ENCODE peak calls at places on chromosome 19, in seven cellular contexts. One of them, this sample, is unnamed.

GRCh38 chr19:17555929-17556813 is 722 bp downstream of the COLGALT1 start:
- DNase-seq in MG63: peak; percentile 88
- DNase-seq in OCI-LY7: peak; percentile 67
- DNase-seq in adipocyte: peak; percentile 63
- DNase-seq in neural progenitor cell: peak; percentile 55
- DNase-seq in GM06990: peak; percentile 60
- DNase-seq in psoas muscle: peak; percentile 80
- DNase-seq in this sample: peak; percentile 84

GRCh38 chr19:10390652-10391286 is 10.4 kb upstream of the TYK2 start:
- DNase-seq in adipocyte: peak; percentile 83
- DNase-seq in MG63: peak; percentile 64
- DNase-seq in psoas muscle: peak; percentile 72
- DNase-seq in GM06990: no peak
- DNase-seq in neural progenitor cell: peak; percentile 81
- DNase-seq in OCI-LY7: peak; percentile 79
- DNase-seq in this sample: peak; percentile 93

GRCh38 chr19:55601127-55601526 is 1.0 kb downstream of the ZNF524 start:
- DNase-seq in MG63: no peak
- DNase-seq in adipocyte: no peak
- DNase-seq in neural progenitor cell: no peak
- DNase-seq in psoas muscle: no peak
- DNase-seq in OCI-LY7: no peak
- DNase-seq in GM06990: no peak
- DNase-seq in this sample: no peak

GRCh38 chr19:5826531-5827341 is 12.8 kb downstream of the FUT6 start:
- DNase-seq in GM06990: peak; percentile 47
- DNase-seq in adipocyte: peak; percentile 29
- DNase-seq in OCI-LY7: peak; percentile 94
- DNase-seq in MG63: peak; percentile 57
- DNase-seq in neural progenitor cell: peak; percentile 82
- DNase-seq in psoas muscle: no peak
- DNase-seq in this sample: peak; percentile 88

GRCh38 chr19:1453525-1454371 is 3.8 kb downstream of the APC2 start:
- DNase-seq in adipocyte: no peak
- DNase-seq in GM06990: no peak
- DNase-seq in neural progenitor cell: peak; percentile 53
- DNase-seq in OCI-LY7: no peak
- DNase-seq in psoas muscle: peak; percentile 61
- DNase-seq in MG63: peak; percentile 81
- DNase-seq in this sample: peak; percentile 80

GRCh38 chr19:11663162-11663561 is 65.9 kb downstream of the ZNF627 start:
- DNase-seq in neural progenitor cell: no peak
- DNase-seq in OCI-LY7: no peak
- DNase-seq in MG63: no peak
- DNase-seq in psoas muscle: no peak
- DNase-seq in GM06990: no peak
- DNase-seq in adipocyte: no peak
- DNase-seq in this sample: no peak

GRCh38 chr19:6677924-6678689 is 8.1 kb upstream of the TNFSF14 start:
- DNase-seq in neural progenitor cell: peak; percentile 67
- DNase-seq in MG63: no peak
- DNase-seq in GM06990: peak; percentile 83
- DNase-seq in adipocyte: no peak
- DNase-seq in psoas muscle: no peak
- DNase-seq in OCI-LY7: no peak
- DNase-seq in this sample: peak; percentile 95

GRCh38 chr19:13884726-13885591 is 8.0 kb downstream of the NANOS3 start:
- DNase-seq in MG63: no peak
- DNase-seq in adipocyte: no peak
- DNase-seq in neural progenitor cell: no peak
- DNase-seq in psoas muscle: no peak
- DNase-seq in GM06990: no peak
- DNase-seq in OCI-LY7: no peak
- DNase-seq in this sample: peak; percentile 38

GRCh38 chr19:30778961-30779690 is 406.9 kb downstream of the ZNF536 start:
- DNase-seq in adipocyte: no peak
- DNase-seq in GM06990: no peak
- DNase-seq in psoas muscle: no peak
- DNase-seq in neural progenitor cell: no peak
- DNase-seq in MG63: no peak
- DNase-seq in OCI-LY7: no peak
- DNase-seq in this sample: no peak

GRCh38 chr19:20038358-20039202 is 725 bp downstream of the ZNF682 start:
- DNase-seq in MG63: no peak
- DNase-seq in neural progenitor cell: no peak
- DNase-seq in adipocyte: no peak
- DNase-seq in OCI-LY7: peak; percentile 14
- DNase-seq in GM06990: no peak
- DNase-seq in psoas muscle: no peak
- DNase-seq in this sample: no peak

GRCh38 chr19:13843104-13843921 is 33.6 kb upstream of the NANOS3 start:
- DNase-seq in GM06990: no peak
- DNase-seq in psoas muscle: peak; percentile 69
- DNase-seq in neural progenitor cell: peak; percentile 52
- DNase-seq in adipocyte: peak; percentile 79
- DNase-seq in MG63: peak; percentile 94
- DNase-seq in OCI-LY7: no peak
- DNase-seq in this sample: peak; percentile 83

GRCh38 chr19:58007285-58007684 is 4.7 kb upstream of the ZNF606 start:
- DNase-seq in adipocyte: no peak
- DNase-seq in OCI-LY7: peak; percentile 22
- DNase-seq in MG63: no peak
- DNase-seq in GM06990: no peak
- DNase-seq in psoas muscle: no peak
- DNase-seq in neural progenitor cell: no peak
- DNase-seq in this sample: no peak

GRCh38 chr19:45099465-45100201 is 6.7 kb downstream of the PPP1R37 start:
- DNase-seq in adipocyte: no peak
- DNase-seq in neural progenitor cell: peak; percentile 73
- DNase-seq in MG63: no peak
- DNase-seq in OCI-LY7: no peak
- DNase-seq in GM06990: no peak
- DNase-seq in psoas muscle: peak; percentile 70
- DNase-seq in this sample: peak; percentile 71

GRCh38 chr19:48271531-48272151 is 1.8 kb downstream of the ZNF114 start:
- DNase-seq in adipocyte: peak; percentile 55
- DNase-seq in GM06990: peak; percentile 77
- DNase-seq in OCI-LY7: peak; percentile 31
- DNase-seq in neural progenitor cell: peak; percentile 76
- DNase-seq in psoas muscle: no peak
- DNase-seq in MG63: peak; percentile 42
- DNase-seq in this sample: peak; percentile 88

GRCh38 chr19:14440049-14440448 is 6.9 kb downstream of the PKN1 start:
- DNase-seq in neural progenitor cell: no peak
- DNase-seq in OCI-LY7: peak; percentile 88
- DNase-seq in GM06990: peak; percentile 79
- DNase-seq in adipocyte: no peak
- DNase-seq in MG63: no peak
- DNase-seq in psoas muscle: peak; percentile 83
- DNase-seq in this sample: no peak

GRCh38 chr19:10501971-10502523 is 1.1 kb downstream of the KEAP1 start:
- DNase-seq in OCI-LY7: peak; percentile 59
- DNase-seq in psoas muscle: peak; percentile 94
- DNase-seq in adipocyte: peak; percentile 82
- DNase-seq in GM06990: peak; percentile 74
- DNase-seq in neural progenitor cell: peak; percentile 54
- DNase-seq in MG63: peak; percentile 91
- DNase-seq in this sample: peak; percentile 86

GRCh38 chr19:17391371-17392151 is 2.4 kb downstream of the CCDC194 start:
- DNase-seq in psoas muscle: no peak
- DNase-seq in adipocyte: no peak
- DNase-seq in MG63: no peak
- DNase-seq in OCI-LY7: no peak
- DNase-seq in GM06990: no peak
- DNase-seq in neural progenitor cell: peak; percentile 31
- DNase-seq in this sample: peak; percentile 78

GRCh38 chr19:13398780-13399726 is 107.2 kb downstream of the CACNA1A start:
- DNase-seq in neural progenitor cell: no peak
- DNase-seq in MG63: peak; percentile 97
- DNase-seq in adipocyte: peak; percentile 79
- DNase-seq in GM06990: no peak
- DNase-seq in psoas muscle: no peak
- DNase-seq in OCI-LY7: no peak
- DNase-seq in this sample: no peak

GRCh38 chr19:58170860-58171259 is 12.0 kb upstream of the ZNF274 start:
- DNase-seq in GM06990: no peak
- DNase-seq in OCI-LY7: no peak
- DNase-seq in MG63: peak; percentile 40
- DNase-seq in neural progenitor cell: no peak
- DNase-seq in psoas muscle: no peak
- DNase-seq in adipocyte: no peak
- DNase-seq in this sample: no peak

GRCh38 chr19:29665826-29666633 is 769 bp downstream of the PLEKHF1 start:
- DNase-seq in adipocyte: peak; percentile 63
- DNase-seq in psoas muscle: peak; percentile 89
- DNase-seq in OCI-LY7: no peak
- DNase-seq in GM06990: no peak
- DNase-seq in MG63: peak; percentile 80
- DNase-seq in neural progenitor cell: peak; percentile 62
- DNase-seq in this sample: peak; percentile 87

GRCh38 chr19:15197275-15198005 is 3.4 kb downstream of the NOTCH3 start:
- DNase-seq in psoas muscle: no peak
- DNase-seq in MG63: no peak
- DNase-seq in neural progenitor cell: no peak
- DNase-seq in OCI-LY7: peak; percentile 60
- DNase-seq in adipocyte: no peak
- DNase-seq in GM06990: no peak
- DNase-seq in this sample: peak; percentile 42

GRCh38 chr19:36417752-36418286 is 625 bp downstream of the ZFP82 start:
- DNase-seq in adipocyte: no peak
- DNase-seq in psoas muscle: no peak
- DNase-seq in neural progenitor cell: peak; percentile 63
- DNase-seq in MG63: no peak
- DNase-seq in OCI-LY7: peak; percentile 40
- DNase-seq in GM06990: no peak
- DNase-seq in this sample: no peak

GRCh38 chr19:8393871-8394250 is 3.7 kb downstream of the RAB11B start:
- DNase-seq in psoas muscle: peak; percentile 58
- DNase-seq in GM06990: no peak
- DNase-seq in adipocyte: no peak
- DNase-seq in MG63: no peak
- DNase-seq in OCI-LY7: no peak
- DNase-seq in neural progenitor cell: no peak
- DNase-seq in this sample: no peak

GRCh38 chr19:1312732-1313694 is 27.3 kb downstream of the EFNA2 start:
- DNase-seq in psoas muscle: no peak
- DNase-seq in GM06990: peak; percentile 1
- DNase-seq in adipocyte: peak; percentile 63
- DNase-seq in MG63: peak; percentile 61
- DNase-seq in neural progenitor cell: peak; percentile 48
- DNase-seq in OCI-LY7: no peak
- DNase-seq in this sample: peak; percentile 85

DNA sequence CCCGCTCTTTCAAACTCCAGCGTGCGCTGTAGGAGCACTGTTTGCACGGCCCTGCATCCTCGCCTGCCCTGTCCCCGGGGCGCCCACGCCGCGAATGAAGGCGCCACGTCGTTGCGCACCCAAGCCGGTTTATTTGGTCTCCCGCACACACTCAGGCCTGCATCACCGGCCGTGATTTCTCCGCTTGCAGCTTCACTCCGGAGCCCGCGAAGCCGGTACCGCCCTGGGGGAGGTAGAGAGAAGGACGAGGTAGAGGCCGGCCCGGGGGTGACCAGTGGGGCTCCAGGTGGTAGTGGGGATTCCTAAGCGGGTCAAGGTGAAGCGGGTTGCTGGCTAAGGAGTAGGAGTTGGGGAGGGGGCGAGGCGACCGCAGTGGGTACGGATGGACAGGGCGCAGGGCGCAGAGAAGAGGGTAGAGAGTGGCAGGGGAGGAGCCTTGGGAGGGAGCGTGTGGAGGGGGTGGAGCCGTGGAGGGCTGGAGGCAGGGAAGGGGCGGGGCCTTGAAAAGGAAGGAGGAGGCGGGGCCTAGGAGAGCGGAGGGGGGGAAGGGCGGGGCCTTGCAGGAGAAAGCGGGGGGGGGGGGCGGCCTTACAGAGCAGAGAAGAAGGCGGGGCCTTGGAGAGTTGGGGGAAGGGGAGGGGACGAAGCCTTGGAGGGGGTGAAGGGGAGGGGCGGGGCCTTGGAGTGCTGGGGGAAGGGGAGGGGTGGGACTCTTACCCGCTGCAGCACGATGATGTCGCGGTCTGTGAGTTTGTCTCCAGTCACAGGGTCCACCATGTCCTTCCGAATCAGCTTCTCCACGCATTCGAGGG is 24.6 kb downstream of the NOSIP start:
- DNase-seq in MG63: peak; percentile 30
- DNase-seq in OCI-LY7: peak; percentile 71
- DNase-seq in psoas muscle: peak; percentile 85
- DNase-seq in GM06990: no peak
- DNase-seq in adipocyte: peak; percentile 72
- DNase-seq in neural progenitor cell: peak; percentile 97
- DNase-seq in this sample: peak; percentile 99
- H3K36me3 ChIP-seq in MG63: peaks cover 59% of the 10 kb centered on the region
- H3K36me3 ChIP-seq in OCI-LY7: peaks cover 38% of the 10 kb centered on the region
- H3K36me3 ChIP-seq in psoas muscle: peaks cover 67% of the 10 kb centered on the region
- H3K36me3 ChIP-seq in GM06990: peaks cover 28% of the 10 kb centered on the region
- H3K36me3 ChIP-seq in adipocyte: peaks cover 58% of the 10 kb centered on the region
- H3K36me3 ChIP-seq in neural progenitor cell: no peaks in the 10 kb centered on the region
- H3K36me3 ChIP-seq in this sample: peaks cover 9% of the 10 kb centered on the region

DNA sequence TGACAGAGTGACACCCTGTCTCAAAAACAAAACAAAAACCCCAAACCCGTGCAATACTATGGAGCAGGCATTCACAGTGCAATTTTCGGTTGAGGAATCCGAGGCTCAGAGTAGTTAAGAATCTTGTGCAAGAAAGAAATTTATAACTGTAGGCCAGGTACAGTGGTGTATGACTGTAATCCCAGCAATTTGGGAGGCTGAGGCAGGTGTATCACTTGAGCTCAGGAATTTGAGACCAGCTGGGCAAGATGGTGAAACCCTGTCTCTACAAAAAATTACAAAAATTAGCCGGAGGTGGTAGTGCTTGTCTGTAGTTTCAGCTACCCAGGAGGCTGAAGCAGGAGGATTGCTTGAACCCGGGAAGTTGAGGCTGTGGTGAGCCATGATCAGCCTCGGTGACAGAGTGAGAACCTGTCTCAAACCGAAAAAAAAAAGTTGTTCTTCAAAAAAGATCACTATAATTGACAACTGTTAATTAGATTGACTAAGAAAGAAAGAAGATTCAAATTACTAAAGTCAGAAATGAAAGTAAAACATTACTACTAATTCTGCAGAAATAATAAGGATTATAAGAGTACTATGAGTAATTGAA is 12.9 kb downstream of the CEACAM1 start:
- DNase-seq in neural progenitor cell: no peak
- DNase-seq in psoas muscle: no peak
- DNase-seq in GM06990: no peak
- DNase-seq in adipocyte: no peak
- DNase-seq in OCI-LY7: no peak
- DNase-seq in MG63: no peak
- DNase-seq in this sample: no peak
- H3K36me3 ChIP-seq in neural progenitor cell: no peaks in the 10 kb centered on the region
- H3K36me3 ChIP-seq in psoas muscle: no peaks in the 10 kb centered on the region
- H3K36me3 ChIP-seq in GM06990: no peaks in the 10 kb centered on the region
- H3K36me3 ChIP-seq in adipocyte: no peaks in the 10 kb centered on the region
- H3K36me3 ChIP-seq in OCI-LY7: no peaks in the 10 kb centered on the region
- H3K36me3 ChIP-seq in MG63: no peaks in the 10 kb centered on the region
- H3K36me3 ChIP-seq in this sample: no peaks in the 10 kb centered on the region

GRCh38 chr19:46728208-46728607 is 11.3 kb upstream of the PRKD2 start:
- DNase-seq in neural progenitor cell: no peak
- DNase-seq in adipocyte: no peak
- DNase-seq in MG63: no peak
- DNase-seq in psoas muscle: peak; percentile 56
- DNase-seq in OCI-LY7: no peak
- DNase-seq in GM06990: no peak
- DNase-seq in this sample: no peak
- H3K36me3 ChIP-seq in neural progenitor cell: no peaks in the 10 kb centered on the region
- H3K36me3 ChIP-seq in adipocyte: peaks cover 86% of the 10 kb centered on the region
- H3K36me3 ChIP-seq in MG63: peaks cover 91% of the 10 kb centered on the region
- H3K36me3 ChIP-seq in psoas muscle: peaks cover 100% of the 10 kb centered on the region
- H3K36me3 ChIP-seq in OCI-LY7: peaks cover 97% of the 10 kb centered on the region
- H3K36me3 ChIP-seq in GM06990: peaks cover 73% of the 10 kb centered on the region
- H3K36me3 ChIP-seq in this sample: peaks cover 65% of the 10 kb centered on the region

GRCh38 chr19:38890686-38891085 is 8.7 kb downstream of the SIRT2 start:
- DNase-seq in GM06990: no peak
- DNase-seq in MG63: no peak
- DNase-seq in adipocyte: no peak
- DNase-seq in OCI-LY7: no peak
- DNase-seq in neural progenitor cell: no peak
- DNase-seq in psoas muscle: peak; percentile 86
- DNase-seq in this sample: no peak
- H3K36me3 ChIP-seq in GM06990: no peaks in the 10 kb centered on the region
- H3K36me3 ChIP-seq in MG63: peaks cover 19% of the 10 kb centered on the region
- H3K36me3 ChIP-seq in adipocyte: peaks cover 31% of the 10 kb centered on the region
- H3K36me3 ChIP-seq in OCI-LY7: peaks cover 4% of the 10 kb centered on the region
- H3K36me3 ChIP-seq in neural progenitor cell: no peaks in the 10 kb centered on the region
- H3K36me3 ChIP-seq in psoas muscle: peaks cover 65% of the 10 kb centered on the region
- H3K36me3 ChIP-seq in this sample: no peaks in the 10 kb centered on the region

This sample was measured in H7.